ENCODE peak calls at places on chromosome 3, in eight cellular contexts. W, R, P, S, B, O, L and Y are unnamed samples.

GRCh38 chr3:98777801-98778220 is 14.7 kb downstream of the ST3GAL6 start:
- DNase-seq in W (no peak), R (no peak), P (no peak), S (no peak), B (peak), O (no peak), L (no peak), Y (no peak)

GRCh38 chr3:29635888-29636287 is 355.0 kb downstream of the RBMS3 start:
- DNase-seq in W (no peak), R (no peak), P (no peak), S (no peak), B (no peak), O (no peak), L (no peak), Y (no peak)

GRCh38 chr3:14295777-14296176 is 106.6 kb upstream of the SLC6A6 start:
- DNase-seq in W (no peak), R (no peak), P (no peak), S (no peak), B (no peak), O (no peak), L (no peak), Y (no peak)

GRCh38 chr3:83740504-83740903 is 1218.3 kb upstream of the CADM2 start:
- DNase-seq in W (no peak), R (no peak), P (no peak), S (no peak), B (no peak), O (no peak), L (no peak), Y (no peak)

GRCh38 chr3:11803977-11804903 is 42.4 kb downstream of the TAMM41 start:
- DNase-seq in W (peak), R (peak), P (peak), S (peak), B (peak), O (peak), L (peak), Y (no peak)

GRCh38 chr3:133792171-133792763 is 13.3 kb upstream of the SRPRB start:
- DNase-seq in W (no peak), R (no peak), P (no peak), S (no peak), B (peak), O (no peak), L (no peak), Y (no peak)

GRCh38 chr3:190076601-190077444 is 43.9 kb downstream of the P3H2 start:
- DNase-seq in W (no peak), R (no peak), P (no peak), S (no peak), B (peak), O (no peak), L (peak), Y (no peak)

GRCh38 chr3:112593258-112593657 is 31.4 kb downstream of the SLC35A5 start:
- DNase-seq in W (no peak), R (no peak), P (no peak), S (no peak), B (no peak), O (no peak), L (no peak), Y (no peak)

GRCh38 chr3:52982839-52983238 is 63.0 kb downstream of the SFMBT1 start:
- DNase-seq in W (no peak), R (no peak), P (no peak), S (no peak), B (no peak), O (no peak), L (no peak), Y (no peak)

GRCh38 chr3:69998759-69999158 is 774 bp upstream of the SAMMSON start:
- DNase-seq in W (peak), R (no peak), P (no peak), S (no peak), B (no peak), O (no peak), L (no peak), Y (no peak)

GRCh38 chr3:39750677-39751076 is 58.7 kb upstream of the MYRIP start:
- DNase-seq in W (no peak), R (no peak), P (no peak), S (no peak), B (no peak), O (no peak), L (no peak), Y (no peak)

GRCh38 chr3:105791919-105792786 is 76.7 kb downstream of the CBLB start:
- DNase-seq in W (no peak), R (no peak), P (no peak), S (no peak), B (peak), O (no peak), L (peak), Y (no peak)

GRCh38 chr3:52784931-52785590 is 7.7 kb downstream of the ITIH1 start:
- DNase-seq in W (no peak), R (no peak), P (no peak), S (no peak), B (no peak), O (no peak), L (no peak), Y (no peak)

GRCh38 chr3:146974001-146974400 is 368.9 kb upstream of the PLSCR5 start:
- DNase-seq in W (no peak), R (no peak), P (no peak), S (no peak), B (no peak), O (no peak), L (no peak), Y (no peak)

GRCh38 chr3:128276577-128277183 is 123.4 kb downstream of the EEFSEC start:
- DNase-seq in W (no peak), R (no peak), P (no peak), S (no peak), B (no peak), O (no peak), L (no peak), Y (no peak)

GRCh38 chr3:195461518-195462307 is 18.9 kb upstream of the ACAP2 start:
- DNase-seq in W (no peak), R (no peak), P (no peak), S (peak), B (no peak), O (no peak), L (no peak), Y (no peak)

GRCh38 chr3:151873433-151873832 is at the start of gene SUCNR1:
- DNase-seq in W (no peak), R (no peak), P (no peak), S (no peak), B (no peak), O (no peak), L (no peak), Y (no peak)

GRCh38 chr3:181278468-181279238 is 289.1 kb upstream of the DNAJC19 start:
- DNase-seq in W (no peak), R (no peak), P (no peak), S (no peak), B (peak), O (peak), L (no peak), Y (no peak)

GRCh38 chr3:24591661-24592555 is 97.3 kb upstream of the THRB start:
- DNase-seq in W (no peak), R (no peak), P (no peak), S (no peak), B (no peak), O (no peak), L (peak), Y (no peak)

GRCh38 chr3:81874738-81875137 is 113.3 kb upstream of the GBE1 start:
- DNase-seq in W (no peak), R (no peak), P (no peak), S (no peak), B (no peak), O (no peak), L (no peak), Y (no peak)

GRCh38 chr3:43994594-43995077 is 247.1 kb upstream of the TOPAZ1 start:
- DNase-seq in W (no peak), R (no peak), P (no peak), S (no peak), B (no peak), O (peak), L (no peak), Y (no peak)

GRCh38 chr3:186496016-186496415 is 48.2 kb downstream of the CRYGS start:
- DNase-seq in W (no peak), R (no peak), P (no peak), S (no peak), B (no peak), O (no peak), L (no peak), Y (no peak)

GRCh38 chr3:3800685-3801509 is 1.7 kb downstream of the LRRN1 start:
- DNase-seq in W (no peak), R (no peak), P (no peak), S (peak), B (no peak), O (no peak), L (no peak), Y (no peak)